ENCODE peak calls at places on chromosomes 7 and 10, in seven cellular contexts. One of them, this sample, is unnamed.

GRCh38 chr10:119543814-119544642 is 1.5 kb upstream of the RGS10 start:
- DNase-seq in A549: no peak
- DNase-seq in ovary: no peak
- DNase-seq in adrenal gland: no peak
- DNase-seq in GM10248: no peak
- DNase-seq in LoVo: no peak
- DNase-seq in amniotic epithelial cell: no peak
- DNase-seq in this sample: no peak

GRCh38 chr7:28091190-28091589 is 89.4 kb downstream of the JAZF1 start:
- DNase-seq in A549: no peak
- DNase-seq in ovary: no peak
- DNase-seq in adrenal gland: no peak
- DNase-seq in GM10248: no peak
- DNase-seq in LoVo: no peak
- DNase-seq in amniotic epithelial cell: no peak
- DNase-seq in this sample: no peak

GRCh38 chr7:131511774-131512535 is 44.5 kb downstream of the PODXL start:
- DNase-seq in A549: no peak
- DNase-seq in ovary: no peak
- DNase-seq in adrenal gland: no peak
- DNase-seq in GM10248: no peak
- DNase-seq in LoVo: no peak
- DNase-seq in amniotic epithelial cell: no peak
- DNase-seq in this sample: no peak

GRCh38 chr7:95481768-95482167 is 4.0 kb upstream of the ASB4 start:
- DNase-seq in A549: no peak
- DNase-seq in ovary: no peak
- DNase-seq in adrenal gland: no peak
- DNase-seq in GM10248: no peak
- DNase-seq in LoVo: no peak
- DNase-seq in amniotic epithelial cell: no peak
- DNase-seq in this sample: no peak

GRCh38 chr7:94374231-94374630 is 20.5 kb upstream of the COL1A2 start:
- DNase-seq in A549: no peak
- DNase-seq in ovary: peak
- DNase-seq in adrenal gland: no peak
- DNase-seq in GM10248: no peak
- DNase-seq in LoVo: no peak
- DNase-seq in amniotic epithelial cell: peak
- DNase-seq in this sample: peak

GRCh38 chr7:107563072-107563760 is 504 bp downstream of the COG5 start:
- DNase-seq in A549: peak
- DNase-seq in ovary: no peak
- DNase-seq in adrenal gland: no peak
- DNase-seq in GM10248: no peak
- DNase-seq in LoVo: peak
- DNase-seq in amniotic epithelial cell: no peak
- DNase-seq in this sample: no peak

GRCh38 chr7:16599860-16600259 is 45.7 kb downstream of the ANKMY2 start:
- DNase-seq in A549: no peak
- DNase-seq in ovary: no peak
- DNase-seq in adrenal gland: no peak
- DNase-seq in GM10248: no peak
- DNase-seq in LoVo: no peak
- DNase-seq in amniotic epithelial cell: no peak
- DNase-seq in this sample: no peak

GRCh38 chr7:24991333-24991732 is 11.4 kb upstream of the OSBPL3 start:
- DNase-seq in A549: no peak
- DNase-seq in ovary: no peak
- DNase-seq in adrenal gland: no peak
- DNase-seq in GM10248: no peak
- DNase-seq in LoVo: no peak
- DNase-seq in amniotic epithelial cell: no peak
- DNase-seq in this sample: no peak

GRCh38 chr10:118911361-118911760 is 118.2 kb upstream of the NANOS1 start:
- DNase-seq in A549: peak
- DNase-seq in ovary: no peak
- DNase-seq in adrenal gland: no peak
- DNase-seq in GM10248: no peak
- DNase-seq in LoVo: peak
- DNase-seq in amniotic epithelial cell: peak
- DNase-seq in this sample: peak

GRCh38 chr10:69123306-69123746 is 652 bp upstream of the VPS26A start:
- DNase-seq in A549: peak
- DNase-seq in ovary: no peak
- DNase-seq in adrenal gland: no peak
- DNase-seq in GM10248: peak
- DNase-seq in LoVo: peak
- DNase-seq in amniotic epithelial cell: peak
- DNase-seq in this sample: peak

GRCh38 chr7:604038-604883 is 84.6 kb upstream of the PDGFA start:
- DNase-seq in A549: no peak
- DNase-seq in ovary: peak
- DNase-seq in adrenal gland: peak
- DNase-seq in GM10248: peak
- DNase-seq in LoVo: no peak
- DNase-seq in amniotic epithelial cell: peak
- DNase-seq in this sample: no peak

GRCh38 chr7:101377189-101377736 is 14.6 kb downstream of the COL26A1 start:
- DNase-seq in A549: no peak
- DNase-seq in ovary: no peak
- DNase-seq in adrenal gland: no peak
- DNase-seq in GM10248: no peak
- DNase-seq in LoVo: no peak
- DNase-seq in amniotic epithelial cell: no peak
- DNase-seq in this sample: no peak

GRCh38 chr10:5013385-5013784 is 9.7 kb upstream of the AKR1C2 start:
- DNase-seq in A549: no peak
- DNase-seq in ovary: no peak
- DNase-seq in adrenal gland: no peak
- DNase-seq in GM10248: no peak
- DNase-seq in LoVo: no peak
- DNase-seq in amniotic epithelial cell: no peak
- DNase-seq in this sample: no peak

GRCh38 chr10:29757551-29758297 is 123.0 kb upstream of the SVIL start:
- DNase-seq in A549: no peak
- DNase-seq in ovary: no peak
- DNase-seq in adrenal gland: no peak
- DNase-seq in GM10248: no peak
- DNase-seq in LoVo: peak
- DNase-seq in amniotic epithelial cell: peak
- DNase-seq in this sample: no peak

GRCh38 chr7:68748934-68749695 is 849.2 kb upstream of the AUTS2 start:
- DNase-seq in A549: no peak
- DNase-seq in ovary: no peak
- DNase-seq in adrenal gland: no peak
- DNase-seq in GM10248: no peak
- DNase-seq in LoVo: no peak
- DNase-seq in amniotic epithelial cell: no peak
- DNase-seq in this sample: no peak

GRCh38 chr10:22133640-22134624 is 83.9 kb downstream of the EBLN1 start:
- DNase-seq in A549: no peak
- DNase-seq in ovary: no peak
- DNase-seq in adrenal gland: no peak
- DNase-seq in GM10248: peak
- DNase-seq in LoVo: no peak
- DNase-seq in amniotic epithelial cell: peak
- DNase-seq in this sample: no peak

GRCh38 chr7:135508853-135509588 is 881 bp downstream of the CNOT4 start:
- DNase-seq in A549: peak
- DNase-seq in ovary: peak
- DNase-seq in adrenal gland: no peak
- DNase-seq in GM10248: peak
- DNase-seq in LoVo: peak
- DNase-seq in amniotic epithelial cell: peak
- DNase-seq in this sample: peak

GRCh38 chr7:70400829-70401380 is 731.0 kb upstream of the GALNT17 start:
- DNase-seq in A549: no peak
- DNase-seq in ovary: no peak
- DNase-seq in adrenal gland: no peak
- DNase-seq in GM10248: no peak
- DNase-seq in LoVo: no peak
- DNase-seq in amniotic epithelial cell: no peak
- DNase-seq in this sample: no peak

GRCh38 chr7:27202018-27202740 is 2.3 kb upstream of the HOXA13 start:
- DNase-seq in A549: no peak
- DNase-seq in ovary: no peak
- DNase-seq in adrenal gland: peak
- DNase-seq in GM10248: no peak
- DNase-seq in LoVo: peak
- DNase-seq in amniotic epithelial cell: no peak
- DNase-seq in this sample: no peak

GRCh38 chr7:4958477-4959301 is at the start of gene MMD2:
- DNase-seq in A549: no peak
- DNase-seq in ovary: no peak
- DNase-seq in adrenal gland: no peak
- DNase-seq in GM10248: no peak
- DNase-seq in LoVo: no peak
- DNase-seq in amniotic epithelial cell: no peak
- DNase-seq in this sample: no peak

This sample was measured in NCI-H460.